ENCODE peak calls at places on chromosomes 13 and 19, in four cellular contexts. X is retina, P is fibroblast of the conjunctiva, D is cardiac fibroblast. H is an unnamed sample.

GRCh38 chr13:43185206-43185605 is 161.8 kb downstream of the DNAJC15 start:
- DNase-seq in D (no peak), P (no peak), X (no peak), H (no peak)

GRCh38 chr19:19539738-19540703 is 2.0 kb downstream of the CILP2 start:
- DNase-seq in P (peak), X (peak), D (peak), H (no peak)

GRCh38 chr13:42753697-42754096 is 27.7 kb upstream of the FAM216B start:
- DNase-seq in D (peak), X (peak), P (no peak), H (no peak)

GRCh38 chr19:35458821-35459391 is 10.8 kb downstream of the FFAR2 start:
- DNase-seq in P (no peak), D (no peak), X (no peak), H (no peak)

GRCh38 chr19:5452594-5453565 is 2.3 kb upstream of the ZNRF4 start:
- DNase-seq in D (no peak), P (no peak), X (no peak), H (no peak)

GRCh38 chr19:38204728-38205127 is 19.3 kb downstream of the DPF1 start:
- DNase-seq in P (no peak), D (no peak), X (no peak), H (no peak)

GRCh38 chr13:81539643-81540150 is 1198.8 kb upstream of the SPRY2 start:
- DNase-seq in D (no peak), X (no peak), P (no peak), H (no peak)

GRCh38 chr13:61777902-61778301 is 362.3 kb upstream of the PCDH20 start:
- DNase-seq in D (peak), P (no peak), X (no peak), H (no peak)

GRCh38 chr13:114021464-114022308 is 47.8 kb upstream of the C13orf46 start:
- DNase-seq in P (no peak), X (no peak), D (no peak), H (no peak)

GRCh38 chr13:113901231-113901630 is 37.4 kb upstream of the GAS6 start:
- DNase-seq in D (peak), X (no peak), P (no peak), H (no peak)

GRCh38 chr19:37874784-37875183 is 31.6 kb downstream of the WDR87 start:
- DNase-seq in D (no peak), P (no peak), X (no peak), H (no peak)

GRCh38 chr19:10113592-10113963 is 2.1 kb downstream of the P2RY11 start:
- DNase-seq in X (no peak), P (no peak), D (no peak), H (no peak)

GRCh38 chr19:42440357-42441046 is 2.2 kb downstream of the CXCL17 start:
- DNase-seq in X (peak), D (peak), P (peak), H (no peak)

GRCh38 chr13:40269086-40269485 is 397.4 kb downstream of the FOXO1 start:
- DNase-seq in X (no peak), D (peak), P (no peak), H (no peak)